ENCODE peak calls at places on chromosomes 7 and 10, in eight cellular contexts. Z is IMR-90, A is AG04449, B is fibroblast of the aortic adventitia, H is transverse colon, I is BJ, P is AG04450, D is esophagus squamous epithelium. C is an unnamed sample.

GRCh38 chr7:31335889-31336201 is 4.7 kb downstream of the NEUROD6 start:
- DNase-seq in D (no peak), A (no peak), Z (no peak), B (no peak), P (no peak), H (no peak), I (no peak), C (no peak)

GRCh38 chr7:131720703-131721102 is 164.3 kb upstream of the PODXL start:
- DNase-seq in A (no peak), D (no peak), Z (no peak), B (no peak), P (no peak), I (no peak), H (no peak), C (no peak)

GRCh38 chr7:124308384-124308783 is 275.5 kb upstream of the TMEM229A start:
- DNase-seq in H (no peak), A (no peak), Z (no peak), D (no peak), P (no peak), B (no peak), I (no peak), C (no peak)

GRCh38 chr10:127992376-127992775 is 85.5 kb downstream of the PTPRE start:
- DNase-seq in I (no peak), D (no peak), P (no peak), B (no peak), H (no peak), Z (no peak), A (no peak), C (no peak)

GRCh38 chr7:32039000-32039756 is 31.0 kb downstream of the PDE1C start:
- DNase-seq in Z (no peak), D (no peak), I (no peak), B (no peak), A (no peak), P (no peak), H (no peak), C (no peak)

GRCh38 chr7:124898523-124898922 is 31.1 kb downstream of the POT1 start:
- DNase-seq in I (no peak), Z (peak), H (no peak), P (no peak), A (no peak), D (no peak), B (no peak), C (no peak)

GRCh38 chr10:133258066-133258817 is 18.4 kb downstream of the ADAM8 start:
- DNase-seq in A (no peak), D (no peak), H (peak), P (no peak), Z (no peak), B (no peak), I (no peak), C (no peak)

GRCh38 chr10:78164687-78165086 is 131.0 kb downstream of the RPS24 start:
- DNase-seq in P (no peak), H (no peak), Z (no peak), A (no peak), B (no peak), D (no peak), I (no peak), C (no peak)

GRCh38 chr7:65798111-65799075 is 74.5 kb upstream of the VKORC1L1 start:
- DNase-seq in I (peak), B (peak), A (peak), D (no peak), Z (peak), H (no peak), P (peak), C (no peak)

GRCh38 chr7:101922631-101923275 is 105.3 kb downstream of the CUX1 start:
- DNase-seq in Z (no peak), D (no peak), P (no peak), B (no peak), H (no peak), I (no peak), A (no peak), C (no peak)

GRCh38 chr10:97534746-97535367 is 36.1 kb downstream of the UBTD1 start:
- DNase-seq in Z (no peak), H (no peak), B (no peak), I (no peak), A (no peak), P (no peak), D (no peak), C (no peak)

GRCh38 chr10:21257919-21258318 is 267.6 kb downstream of the SKIDA1 start:
- DNase-seq in H (no peak), I (peak), Z (peak), P (no peak), D (no peak), A (no peak), B (peak), C (no peak)

GRCh38 chr10:64515975-64516699 is 994.9 kb downstream of the REEP3 start:
- DNase-seq in Z (no peak), B (no peak), H (no peak), P (no peak), D (no peak), A (no peak), I (no peak), C (no peak)

GRCh38 chr10:78371118-78371517 is 337.5 kb downstream of the RPS24 start:
- DNase-seq in D (no peak), B (peak), Z (no peak), I (no peak), A (no peak), P (no peak), H (no peak), C (no peak)

GRCh38 chr7:1729773-1730172 is 59.7 kb downstream of the ELFN1 start:
- DNase-seq in I (no peak), D (no peak), Z (no peak), P (no peak), H (no peak), A (no peak), B (no peak), C (no peak)

GRCh38 chr10:96306516-96306915 is 2.3 kb downstream of the DNTT start:
- DNase-seq in I (no peak), P (no peak), A (no peak), H (peak), Z (no peak), D (no peak), B (no peak), C (no peak)

GRCh38 chr7:25726682-25727357 is 425.2 kb upstream of the NFE2L3 start:
- DNase-seq in H (no peak), A (no peak), P (no peak), B (no peak), Z (no peak), I (no peak), D (no peak), C (no peak)

GRCh38 chr10:91880310-91880709 is 29.0 kb downstream of the FGFBP3 start:
- DNase-seq in B (peak), A (no peak), P (no peak), I (no peak), D (no peak), H (no peak), Z (no peak), C (no peak)
- TF ChIP-seq CTCF in B (no peak), A (no peak), P (no peak), I (no peak), D (no peak), H (no peak), Z (no peak), C (no peak)

GRCh38 chr7:158816995-158817394 is 12.3 kb downstream of the ESYT2 start:
- DNase-seq in P (no peak), H (peak), B (no peak), A (no peak), D (no peak), I (no peak), Z (no peak), C (no peak)
- TF ChIP-seq CTCF in P (no peak), H (no peak), B (no peak), A (no peak), D (no peak), I (no peak), Z (no peak), C (no peak)

GRCh38 chr7:74049997-74050798 is 22.2 kb downstream of the ELN start:
- DNase-seq in P (no peak), Z (no peak), B (no peak), I (no peak), D (no peak), H (no peak), A (no peak), C (no peak)

GRCh38 chr7:74053589-74054186 is 25.7 kb downstream of the ELN start:
- DNase-seq in D (no peak), I (no peak), B (no peak), H (no peak), Z (no peak), A (no peak), P (no peak), C (no peak)

GRCh38 chr7:74052628-74053027 is 24.7 kb downstream of the ELN start:
- DNase-seq in D (no peak), I (no peak), B (no peak), A (no peak), P (no peak), H (no peak), Z (no peak), C (no peak)

GRCh38 chr7:74051193-74051592 is 23.2 kb downstream of the ELN start:
- DNase-seq in B (no peak), I (no peak), P (no peak), D (no peak), Z (no peak), A (no peak), H (no peak), C (no peak)

GRCh38 chr7:74051629-74052410 is 23.8 kb downstream of the ELN start:
- DNase-seq in D (no peak), Z (no peak), P (no peak), H (peak), B (no peak), I (no peak), A (no peak), C (no peak)
- TF ChIP-seq CTCF in D (no peak), Z (peak), P (peak), H (peak), B (peak), I (peak), A (peak), C (peak)

GRCh38 chr7:46131916-46132795 is 211.1 kb upstream of the IGFBP3 start:
- DNase-seq in H (no peak), B (no peak), P (no peak), A (no peak), I (no peak), Z (no peak), D (no peak), C (peak)
- TF ChIP-seq CTCF in H (no peak), B (peak), P (peak), A (peak), I (peak), Z (peak), D (no peak), C (peak)

GRCh38 chr10:11450427-11450826 is 161.0 kb downstream of the USP6NL start:
- DNase-seq in B (no peak), D (no peak), A (no peak), P (no peak), I (no peak), H (no peak), Z (no peak), C (no peak)

GRCh38 chr10:11457336-11457735 is 154.1 kb downstream of the USP6NL start:
- DNase-seq in D (no peak), H (no peak), I (no peak), Z (no peak), P (no peak), B (no peak), A (no peak), C (no peak)

GRCh38 chr10:11454160-11454559 is 157.3 kb downstream of the USP6NL start:
- DNase-seq in P (no peak), I (no peak), D (no peak), A (no peak), Z (no peak), H (no peak), B (no peak), C (no peak)

GRCh38 chr10:11451640-11452260 is 159.7 kb downstream of the USP6NL start:
- DNase-seq in I (no peak), B (no peak), P (no peak), Z (no peak), H (no peak), A (no peak), D (no peak), C (no peak)

DNA sequence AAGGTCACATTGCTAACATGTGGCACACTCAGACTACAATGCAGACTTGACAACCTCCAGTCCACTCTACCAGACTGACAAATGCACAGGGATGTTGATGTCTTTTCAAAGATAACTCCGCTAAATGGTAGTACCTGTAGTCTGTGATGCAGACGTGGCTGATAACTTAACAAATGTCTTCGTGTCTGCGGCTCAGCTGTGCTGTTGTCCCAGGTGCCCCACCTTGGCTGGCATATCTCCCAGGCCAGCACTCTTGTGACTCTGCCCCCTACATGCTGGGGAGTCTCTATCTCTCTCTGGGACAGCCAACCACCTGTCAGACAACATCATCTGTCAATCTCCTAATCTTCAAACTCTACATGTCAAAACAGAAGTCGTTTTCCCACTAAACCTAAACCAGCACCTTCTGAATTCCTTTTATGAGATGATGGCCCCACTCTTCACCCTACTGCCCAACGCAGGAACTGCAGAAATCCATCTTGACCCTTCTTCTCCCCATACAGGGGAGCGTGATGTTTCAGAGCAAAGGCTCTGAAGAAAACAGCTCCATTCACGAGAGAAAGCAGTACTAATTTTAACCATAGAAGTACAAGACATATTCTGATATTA is 156.4 kb downstream of the USP6NL start:
- DNase-seq in I (no peak), D (no peak), B (no peak), Z (no peak), H (no peak), P (no peak), A (no peak), C (no peak)
- TF ChIP-seq CTCF in I (peak), D (no peak), B (peak), Z (no peak), H (no peak), P (peak), A (no peak), C (no peak)

GRCh38 chr10:125700355-125700911 is 17.5 kb upstream of the TEX36 start:
- DNase-seq in H (no peak), D (no peak), Z (peak), I (no peak), B (peak), A (no peak), P (no peak), C (no peak)
- TF ChIP-seq CTCF in H (no peak), D (no peak), Z (peak), I (peak), B (peak), A (peak), P (peak), C (peak)

GRCh38 chr7:39413866-39414668 is 152.1 kb upstream of the YAE1 start:
- DNase-seq in B (peak), A (no peak), H (peak), Z (peak), I (no peak), P (no peak), D (no peak), C (no peak)
- TF ChIP-seq CTCF in B (peak), A (no peak), H (no peak), Z (no peak), I (no peak), P (no peak), D (no peak), C (no peak)

GRCh38 chr7:103752995-103753394 is 236.5 kb downstream of the RELN start:
- DNase-seq in B (peak), H (no peak), P (no peak), A (no peak), D (no peak), Z (peak), I (no peak), C (no peak)
- TF ChIP-seq CTCF in B (no peak), H (no peak), P (no peak), A (peak), D (no peak), Z (peak), I (no peak), C (no peak)

C was measured in AG09319.